ENCODE peak calls at places on chromosomes 5 and 9, in six cellular contexts. One of them, this sample, is unnamed. For H3K36me3, the result is how much of the 10 kb centered on the place peaks cover.

GRCh38 chr9:85332487-85332886 is 409.3 kb downstream of the AGTPBP1 start:
- DNase-seq in osteoblast: no peak
- DNase-seq in PC-3: peak
- DNase-seq in ovary: no peak
- DNase-seq in heart left ventricle: no peak
- DNase-seq in GM23338: peak
- DNase-seq in this sample: no peak

GRCh38 chr5:176542596-176543427 is 5.6 kb upstream of the RNF44 start:
- DNase-seq in heart left ventricle: no peak
- DNase-seq in ovary: peak
- DNase-seq in PC-3: peak
- DNase-seq in osteoblast: peak
- DNase-seq in GM23338: peak
- DNase-seq in this sample: peak

GRCh38 chr5:142233083-142234032 is 91.5 kb downstream of the SPRY4 start:
- DNase-seq in GM23338: no peak
- DNase-seq in heart left ventricle: no peak
- DNase-seq in ovary: no peak
- DNase-seq in osteoblast: no peak
- DNase-seq in PC-3: no peak
- DNase-seq in this sample: no peak

GRCh38 chr5:168443950-168444700 is 42.1 kb upstream of the RARS1 start:
- DNase-seq in GM23338: no peak
- DNase-seq in osteoblast: no peak
- DNase-seq in PC-3: no peak
- DNase-seq in heart left ventricle: no peak
- DNase-seq in ovary: no peak
- DNase-seq in this sample: no peak

GRCh38 chr5:132268698-132269551 is 11.4 kb downstream of the PDLIM4 start:
- DNase-seq in PC-3: no peak
- DNase-seq in ovary: no peak
- DNase-seq in osteoblast: peak
- DNase-seq in GM23338: no peak
- DNase-seq in heart left ventricle: no peak
- DNase-seq in this sample: peak

GRCh38 chr9:136295055-136295454 is 8.8 kb downstream of the CCDC187 start:
- DNase-seq in PC-3: no peak
- DNase-seq in heart left ventricle: no peak
- DNase-seq in osteoblast: no peak
- DNase-seq in ovary: no peak
- DNase-seq in GM23338: no peak
- DNase-seq in this sample: no peak

GRCh38 chr5:125584119-125584518 is 837.7 kb upstream of the ZNF608 start:
- DNase-seq in GM23338: no peak
- DNase-seq in osteoblast: no peak
- DNase-seq in PC-3: no peak
- DNase-seq in ovary: no peak
- DNase-seq in heart left ventricle: no peak
- DNase-seq in this sample: no peak

GRCh38 chr5:139137703-139138102 is 60.5 kb downstream of the SIL1 start:
- DNase-seq in PC-3: peak
- DNase-seq in osteoblast: no peak
- DNase-seq in GM23338: peak
- DNase-seq in heart left ventricle: no peak
- DNase-seq in ovary: no peak
- DNase-seq in this sample: peak

GRCh38 chr9:21579209-21579608 is 97.1 kb upstream of the IFNE start:
- DNase-seq in PC-3: no peak
- DNase-seq in osteoblast: no peak
- DNase-seq in ovary: no peak
- DNase-seq in GM23338: no peak
- DNase-seq in heart left ventricle: no peak
- DNase-seq in this sample: no peak

GRCh38 chr5:1540831-1541661 is 17.3 kb upstream of the LPCAT1 start:
- DNase-seq in GM23338: no peak
- DNase-seq in ovary: no peak
- DNase-seq in PC-3: no peak
- DNase-seq in osteoblast: peak
- DNase-seq in heart left ventricle: no peak
- DNase-seq in this sample: no peak

GRCh38 chr5:59039003-59039295 is 456.1 kb downstream of the RAB3C start:
- DNase-seq in ovary: no peak
- DNase-seq in osteoblast: peak
- DNase-seq in GM23338: no peak
- DNase-seq in PC-3: no peak
- DNase-seq in heart left ventricle: no peak
- DNase-seq in this sample: no peak

GRCh38 chr5:72817076-72817476 is 615 bp downstream of the TNPO1 start:
- DNase-seq in ovary: peak
- DNase-seq in PC-3: peak
- DNase-seq in osteoblast: peak
- DNase-seq in heart left ventricle: peak
- DNase-seq in GM23338: peak
- DNase-seq in this sample: peak

GRCh38 chr9:37675661-37676060 is 24.9 kb downstream of the FRMPD1 start:
- DNase-seq in osteoblast: no peak
- DNase-seq in ovary: no peak
- DNase-seq in PC-3: no peak
- DNase-seq in GM23338: no peak
- DNase-seq in heart left ventricle: no peak
- DNase-seq in this sample: no peak

GRCh38 chr5:91556-92263 is at the start of gene PLEKHG4B:
- DNase-seq in GM23338: peak
- DNase-seq in osteoblast: peak
- DNase-seq in heart left ventricle: no peak
- DNase-seq in ovary: no peak
- DNase-seq in PC-3: no peak
- DNase-seq in this sample: no peak

GRCh38 chr5:166581827-166582226 is 1709.6 kb upstream of the WWC1 start:
- DNase-seq in PC-3: no peak
- DNase-seq in ovary: no peak
- DNase-seq in heart left ventricle: no peak
- DNase-seq in osteoblast: no peak
- DNase-seq in GM23338: no peak
- DNase-seq in this sample: no peak

GRCh38 chr5:159017787-159018186 is 81.9 kb downstream of the EBF1 start:
- DNase-seq in osteoblast: peak
- DNase-seq in PC-3: peak
- DNase-seq in ovary: peak
- DNase-seq in GM23338: peak
- DNase-seq in heart left ventricle: peak
- DNase-seq in this sample: peak

GRCh38 chr5:1735320-1735970 is 64.2 kb downstream of the MRPL36 start:
- DNase-seq in heart left ventricle: no peak
- DNase-seq in GM23338: no peak
- DNase-seq in PC-3: no peak
- DNase-seq in ovary: no peak
- DNase-seq in osteoblast: peak
- DNase-seq in this sample: no peak

GRCh38 chr5:4548341-4548740 is 591.8 kb upstream of the ADAMTS16 start:
- DNase-seq in osteoblast: no peak
- DNase-seq in ovary: no peak
- DNase-seq in PC-3: no peak
- DNase-seq in GM23338: no peak
- DNase-seq in heart left ventricle: no peak
- DNase-seq in this sample: no peak

GRCh38 chr5:149264432-149265069 is 7.1 kb upstream of the AFAP1L1 start:
- DNase-seq in PC-3: peak
- DNase-seq in ovary: no peak
- DNase-seq in osteoblast: no peak
- DNase-seq in heart left ventricle: no peak
- DNase-seq in GM23338: peak
- DNase-seq in this sample: no peak

GRCh38 chr5:13403351-13403750 is 541.1 kb downstream of the DNAH5 start:
- DNase-seq in ovary: no peak
- DNase-seq in heart left ventricle: no peak
- DNase-seq in PC-3: no peak
- DNase-seq in osteoblast: no peak
- DNase-seq in GM23338: no peak
- DNase-seq in this sample: no peak

GRCh38 chr9:133345596-133345995 is 2.3 kb downstream of the MED22 start:
- DNase-seq in osteoblast: no peak
- DNase-seq in ovary: no peak
- DNase-seq in PC-3: no peak
- DNase-seq in heart left ventricle: no peak
- DNase-seq in GM23338: no peak
- DNase-seq in this sample: no peak

GRCh38 chr9:133347985-133348762 is at the start of the genes MED22 and RPL7A:
- DNase-seq in heart left ventricle: peak
- DNase-seq in ovary: peak
- DNase-seq in GM23338: peak
- DNase-seq in osteoblast: peak
- DNase-seq in PC-3: peak
- DNase-seq in this sample: peak

GRCh38 chr9:133344979-133345378 is 3.0 kb downstream of the MED22 start:
- DNase-seq in GM23338: no peak
- DNase-seq in PC-3: no peak
- DNase-seq in osteoblast: peak
- DNase-seq in ovary: no peak
- DNase-seq in heart left ventricle: no peak
- DNase-seq in this sample: no peak

GRCh38 chr9:133347515-133347984 is 381 bp downstream of the MED22 start:
- DNase-seq in ovary: peak
- DNase-seq in osteoblast: peak
- DNase-seq in GM23338: peak
- DNase-seq in heart left ventricle: peak
- DNase-seq in PC-3: peak
- DNase-seq in this sample: peak

GRCh38 chr9:133346021-133346713 is 1.8 kb downstream of the MED22 start:
- DNase-seq in ovary: no peak
- DNase-seq in PC-3: no peak
- DNase-seq in osteoblast: peak
- DNase-seq in GM23338: no peak
- DNase-seq in heart left ventricle: no peak
- DNase-seq in this sample: peak
- H3K36me3 ChIP-seq in ovary: under half
- H3K36me3 ChIP-seq in PC-3: under half
- H3K36me3 ChIP-seq in osteoblast: half or more
- H3K36me3 ChIP-seq in GM23338: under half
- H3K36me3 ChIP-seq in heart left ventricle: half or more
- H3K36me3 ChIP-seq in this sample: under half

GRCh38 chr5:65933295-65933694 is 6.9 kb downstream of the ERBIN start:
- DNase-seq in ovary: no peak
- DNase-seq in osteoblast: no peak
- DNase-seq in heart left ventricle: no peak
- DNase-seq in PC-3: no peak
- DNase-seq in GM23338: no peak
- DNase-seq in this sample: no peak
- H3K4me3 ChIP-seq in ovary: no peak
- H3K4me3 ChIP-seq in osteoblast: no peak
- H3K4me3 ChIP-seq in heart left ventricle: no peak
- H3K4me3 ChIP-seq in PC-3: no peak
- H3K4me3 ChIP-seq in GM23338: no peak
- H3K4me3 ChIP-seq in this sample: no peak

GRCh38 chr5:66168226-66168625 is 24.1 kb downstream of the SREK1 start:
- DNase-seq in PC-3: no peak
- DNase-seq in GM23338: no peak
- DNase-seq in osteoblast: no peak
- DNase-seq in heart left ventricle: no peak
- DNase-seq in ovary: no peak
- DNase-seq in this sample: no peak
- H3K36me3 ChIP-seq in PC-3: under half
- H3K36me3 ChIP-seq in GM23338: under half
- H3K36me3 ChIP-seq in osteoblast: half or more
- H3K36me3 ChIP-seq in heart left ventricle: half or more
- H3K36me3 ChIP-seq in ovary: under half
- H3K36me3 ChIP-seq in this sample: under half

DNA sequence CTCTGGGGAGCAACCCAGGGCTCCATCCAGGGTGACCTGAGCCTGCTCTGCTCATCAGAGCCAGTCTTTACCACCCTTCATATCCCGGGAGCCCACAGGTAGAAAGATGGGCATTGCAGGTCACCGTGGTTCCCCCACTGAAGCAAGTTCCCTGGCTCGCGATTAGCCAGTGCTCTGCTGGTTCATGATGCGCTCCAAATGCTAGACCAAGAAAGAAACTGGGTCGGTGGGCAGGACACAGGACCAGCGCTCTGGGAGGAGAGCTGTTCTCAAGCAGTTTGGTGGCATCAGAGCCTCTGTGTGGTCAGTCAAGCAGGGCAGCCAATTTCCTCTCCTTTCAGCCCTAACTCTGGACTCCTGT is 156.5 kb downstream of the RGS3 start:
- DNase-seq in ovary: no peak
- DNase-seq in PC-3: no peak
- DNase-seq in osteoblast: no peak
- DNase-seq in heart left ventricle: no peak
- DNase-seq in GM23338: no peak
- DNase-seq in this sample: no peak
- H3K4me3 ChIP-seq in ovary: no peak
- H3K4me3 ChIP-seq in PC-3: no peak
- H3K4me3 ChIP-seq in osteoblast: peak
- H3K4me3 ChIP-seq in heart left ventricle: no peak
- H3K4me3 ChIP-seq in GM23338: no peak
- H3K4me3 ChIP-seq in this sample: no peak

This sample was measured in adrenal gland.